ENCODE peak calls at places on chromosomes 1 and 21, in six cellular contexts. A is tibial nerve, Z is AG04450, V is spleen, U is astrocyte, H is stomach. N is an unnamed sample.

GRCh38 chr1:2251786-2252185 is 23.7 kb downstream of the SKI start:
- DNase-seq in V (no peak), A (no peak), Z (no peak), U (no peak), H (no peak), N (no peak)

GRCh38 chr1:95554408-95554807 is 320.4 kb downstream of the RWDD3 start:
- DNase-seq in Z (no peak), H (no peak), U (no peak), V (no peak), A (no peak), N (no peak)

GRCh38 chr1:8321612-8322011 is 3.7 kb downstream of the SLC45A1 start:
- DNase-seq in V (no peak), U (no peak), Z (no peak), H (no peak), A (no peak), N (no peak)

GRCh38 chr1:91529856-91530255 is 29.2 kb downstream of the CDC7 start:
- DNase-seq in V (no peak), H (no peak), A (no peak), Z (peak), U (peak), N (no peak)

GRCh38 chr1:231600461-231600976 is 26.1 kb upstream of the DISC1 start:
- DNase-seq in V (no peak), H (no peak), U (no peak), A (no peak), Z (peak), N (no peak)

GRCh38 chr21:34852438-34852837 is 183.6 kb downstream of the CLIC6 start:
- DNase-seq in V (no peak), A (no peak), H (no peak), U (peak), Z (no peak), N (no peak)

GRCh38 chr21:35071347-35071746 is 22.2 kb upstream of the RUNX1 start:
- DNase-seq in V (no peak), A (no peak), Z (no peak), H (no peak), U (no peak), N (no peak)

GRCh38 chr1:180917306-180918065 is 4.8 kb downstream of the KIAA1614 start:
- DNase-seq in Z (no peak), H (no peak), V (no peak), A (no peak), U (no peak), N (no peak)

GRCh38 chr1:234926252-234926573 is 202.4 kb downstream of the TOMM20 start:
- DNase-seq in H (no peak), V (no peak), A (no peak), U (no peak), Z (no peak), N (no peak)

GRCh38 chr1:66532798-66533783 is 862 bp upstream of the SGIP1 start:
- DNase-seq in A (no peak), V (peak), H (no peak), Z (peak), U (peak), N (peak)

GRCh38 chr1:151166506-151166956 is 587 bp downstream of the SCNM1 start:
- DNase-seq in U (peak), Z (peak), V (peak), A (no peak), H (no peak), N (no peak)

GRCh38 chr1:36323636-36324321 is at the start of gene EVA1B:
- DNase-seq in U (peak), A (peak), Z (no peak), H (peak), V (peak), N (peak)

GRCh38 chr1:108570128-108570527 is 10.2 kb downstream of the EEIG2 start:
- DNase-seq in A (no peak), Z (no peak), V (no peak), H (no peak), U (no peak), N (no peak)

GRCh38 chr1:89723144-89723543 is 90.2 kb downstream of the LRRC8C start:
- DNase-seq in Z (no peak), U (no peak), V (no peak), H (no peak), A (no peak), N (no peak)
- H3K27ac ChIP-seq in Z (no peak), U (no peak), V (no peak), H (no peak), A (no peak), N (no peak)

GRCh38 chr1:160768295-160768657 is 27.7 kb upstream of the LY9 start:
- DNase-seq in A (no peak), U (no peak), Z (no peak), V (peak), H (peak), N (no peak)
- TF ChIP-seq CTCF in A (peak), U (peak), Z (peak), V (peak), H (no peak), N (no peak)

DNA sequence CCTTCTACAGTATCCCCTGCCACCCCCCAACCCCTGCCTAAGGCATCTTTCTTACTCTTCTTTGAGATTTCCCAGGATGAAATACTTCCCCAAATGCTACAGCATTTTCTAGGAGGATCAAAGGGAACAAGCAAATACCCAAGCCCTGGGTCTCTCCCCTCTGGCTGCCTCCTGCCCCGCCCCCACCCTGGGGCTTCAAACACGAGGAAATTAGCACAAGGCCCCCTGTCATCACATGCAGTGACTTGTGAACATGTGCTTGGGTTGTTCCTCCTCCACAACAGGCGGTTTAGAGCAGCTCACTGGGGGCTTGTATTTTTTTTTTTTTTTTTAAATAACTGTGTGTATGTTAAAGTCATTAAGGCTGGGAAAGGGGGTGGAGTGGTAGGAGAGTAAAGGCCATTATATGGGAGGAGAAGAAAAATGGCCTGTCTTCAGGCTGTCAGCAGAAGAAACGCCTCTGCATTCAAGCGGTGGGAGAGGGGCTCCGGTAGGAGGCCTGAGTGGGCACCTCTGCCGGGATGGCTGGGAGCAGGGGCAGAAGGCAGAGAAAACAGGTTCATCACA is 64.3 kb downstream of the PLXNA2 start:
- DNase-seq in V (no peak), Z (no peak), H (no peak), A (no peak), U (no peak), N (no peak)
- H3K27ac ChIP-seq in V (no peak), Z (no peak), H (peak), A (no peak), U (no peak), N (no peak)

GRCh38 chr1:202153284-202153683 is 7.1 kb downstream of the PTPN7 start:
- DNase-seq in V (no peak), Z (no peak), H (no peak), A (no peak), U (no peak), N (no peak)

GRCh38 chr1:202156590-202156989 is 3.8 kb downstream of the PTPN7 start:
- DNase-seq in Z (no peak), V (no peak), H (no peak), U (no peak), A (no peak), N (no peak)

GRCh38 chr1:202155478-202156021 is 4.9 kb downstream of the PTPN7 start:
- DNase-seq in H (peak), U (no peak), A (no peak), Z (no peak), V (no peak), N (no peak)

GRCh38 chr1:202154148-202154765 is 6.1 kb downstream of the PTPN7 start:
- DNase-seq in U (no peak), A (no peak), H (no peak), Z (no peak), V (no peak), N (no peak)

GRCh38 chr1:202154766-202155477 is 5.5 kb downstream of the PTPN7 start:
- DNase-seq in H (peak), U (peak), V (no peak), A (no peak), Z (peak), N (no peak)
- TF ChIP-seq CTCF in H (no peak), U (peak), V (peak), A (peak), Z (peak), N (no peak)

DNA sequence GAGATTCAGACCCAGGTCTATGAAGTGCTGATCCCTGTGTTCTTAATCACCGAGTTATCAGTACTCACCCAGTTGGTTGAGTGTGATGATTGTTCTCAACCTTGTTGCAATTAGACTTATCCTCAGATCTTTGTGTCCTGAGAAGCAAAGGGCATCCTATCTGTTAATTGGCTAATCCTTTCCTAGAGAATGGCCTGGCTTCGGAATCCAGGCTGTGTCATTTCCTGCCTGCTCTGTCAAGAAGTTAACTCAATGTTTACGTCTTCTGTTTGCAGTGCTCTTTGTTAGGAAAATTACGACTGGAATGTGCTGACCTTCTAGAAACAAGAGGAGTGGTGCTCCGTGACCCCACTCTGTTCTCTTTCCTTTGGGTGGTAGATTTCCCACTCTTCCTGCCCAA is 14.7 kb downstream of the GAS5 start:
- DNase-seq in A (no peak), U (peak), Z (peak), V (no peak), H (no peak), N (no peak)
- H3K27ac ChIP-seq in A (no peak), U (peak), Z (peak), V (no peak), H (no peak), N (peak)

DNA sequence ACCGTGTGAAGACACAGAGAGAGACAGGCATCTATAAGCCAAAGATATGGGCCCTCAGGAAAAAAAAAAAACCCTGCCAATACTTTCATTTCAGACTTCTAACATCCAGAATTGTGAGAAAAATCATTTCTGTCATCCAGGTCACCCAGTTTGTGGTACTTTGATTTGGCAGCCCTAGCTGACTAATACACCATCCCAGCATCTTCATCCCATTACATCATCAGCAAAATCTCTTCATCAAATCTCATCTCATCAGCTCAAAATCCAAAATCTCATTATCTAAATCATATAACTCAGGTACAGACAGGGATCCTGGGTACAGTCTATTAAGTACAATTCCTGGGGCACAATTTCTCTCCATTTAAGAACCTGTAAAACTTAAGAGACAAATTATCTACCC is 51.9 kb upstream of the GJA8 start:
- DNase-seq in V (no peak), A (no peak), Z (no peak), U (no peak), H (no peak), N (no peak)
- TF ChIP-seq CTCF in V (no peak), A (no peak), Z (no peak), U (no peak), H (no peak), N (no peak)

GRCh38 chr1:112056354-112056753 is 66.9 kb upstream of the KCND3 start:
- DNase-seq in Z (no peak), H (no peak), U (no peak), V (no peak), A (no peak), N (no peak)
- H3K27ac ChIP-seq in Z (no peak), H (no peak), U (no peak), V (no peak), A (no peak), N (no peak)

DNA sequence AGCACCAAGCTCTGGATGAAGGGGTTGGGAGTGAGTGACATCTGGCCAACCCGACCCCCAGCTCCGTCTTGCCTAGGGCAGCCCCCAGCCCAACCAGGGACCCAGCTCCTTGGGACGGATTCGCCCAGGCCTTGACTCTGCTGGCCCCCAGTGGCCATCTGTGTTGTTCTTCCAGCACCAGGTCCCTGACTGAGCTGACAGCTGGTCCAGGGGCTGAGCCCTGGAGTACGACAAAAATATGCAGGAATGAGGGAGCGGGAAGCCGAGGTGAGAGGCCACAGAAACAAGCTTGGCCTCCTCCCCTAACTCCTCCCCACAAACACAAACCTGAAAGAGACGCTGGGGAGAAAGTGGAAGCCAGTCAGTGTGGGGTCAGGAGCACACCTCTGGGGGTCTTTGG is 55.0 kb upstream of the PAX7 start:
- DNase-seq in U (no peak), V (no peak), A (peak), Z (no peak), H (peak), N (no peak)
- TF ChIP-seq CTCF in U (peak), V (peak), A (peak), Z (peak), H (no peak), N (peak)

GRCh38 chr1:110008971-110009565 is 24.5 kb downstream of the AHCYL1 start:
- DNase-seq in H (no peak), A (no peak), V (no peak), Z (no peak), U (no peak), N (no peak)
- H3K27ac ChIP-seq in H (no peak), A (no peak), V (no peak), Z (no peak), U (no peak), N (no peak)